ENCODE peak calls at places on chromosomes 3 and 15, in four cellular contexts. F is right atrium auricular region, W is left ventricle myocardium inferior, Z is ovary. J is an unnamed sample.

GRCh38 chr3:115348951-115349745 is 202.1 kb upstream of the ZBTB20 start:
- DNase-seq in F (no peak), W (no peak), Z (no peak), J (no peak)

GRCh38 chr15:44735482-44736260 is 657 bp upstream of the TRIM69 start:
- DNase-seq in F (peak), W (peak), Z (peak), J (peak)

GRCh38 chr15:67835349-67836133 is 4.3 kb downstream of the RNU6-1 start:
- DNase-seq in F (no peak), W (no peak), Z (no peak), J (no peak)

GRCh38 chr3:128784228-128784627 is 58.2 kb downstream of the RAB7A start:
- DNase-seq in F (no peak), W (peak), Z (no peak), J (peak)

GRCh38 chr3:69086133-69086722 is 1.5 kb downstream of the ARL6IP5 start:
- DNase-seq in F (peak), W (peak), Z (peak), J (peak)

GRCh38 chr3:150401285-150401684 is 6.8 kb upstream of the TSC22D2 start:
- DNase-seq in F (no peak), W (no peak), Z (no peak), J (no peak)

GRCh38 chr3:129942296-129942695 is 32.2 kb upstream of the TRH start:
- DNase-seq in F (peak), W (peak), Z (peak), J (peak)

GRCh38 chr3:49674491-49674983 is 386 bp downstream of the APEH start:
- DNase-seq in F (no peak), W (no peak), Z (peak), J (no peak)

GRCh38 chr3:127368186-127369032 is 80.6 kb upstream of the PRR20G start:
- DNase-seq in F (no peak), W (no peak), Z (no peak), J (no peak)

GRCh38 chr3:8239718-8240698 is 261.6 kb upstream of the LMCD1 start:
- DNase-seq in F (no peak), W (no peak), Z (no peak), J (no peak)

DNA sequence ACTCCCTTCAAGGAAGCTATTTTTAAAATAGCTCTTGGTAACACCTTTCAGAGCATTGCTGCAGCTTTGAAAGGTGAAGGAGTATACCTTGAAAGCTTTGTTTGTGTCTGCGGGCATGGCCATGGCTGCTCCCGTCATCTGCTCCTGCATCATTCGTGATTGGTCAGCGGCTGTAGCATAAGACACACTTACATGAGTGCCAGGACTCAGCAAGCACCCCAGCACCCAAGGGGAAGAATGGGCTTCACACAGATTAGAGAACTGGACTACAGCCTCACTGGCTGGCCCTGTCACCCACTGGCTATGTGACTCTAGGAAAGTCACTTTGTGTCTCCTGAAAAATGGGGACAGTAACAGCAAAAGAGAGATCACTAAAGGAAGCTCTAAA is 17.0 kb downstream of the EMC3 start:
- DNase-seq in F (no peak), W (no peak), Z (no peak), J (no peak)
- TF ChIP-seq CTCF in F (no peak), W (no peak), Z (no peak), J (no peak)

DNA sequence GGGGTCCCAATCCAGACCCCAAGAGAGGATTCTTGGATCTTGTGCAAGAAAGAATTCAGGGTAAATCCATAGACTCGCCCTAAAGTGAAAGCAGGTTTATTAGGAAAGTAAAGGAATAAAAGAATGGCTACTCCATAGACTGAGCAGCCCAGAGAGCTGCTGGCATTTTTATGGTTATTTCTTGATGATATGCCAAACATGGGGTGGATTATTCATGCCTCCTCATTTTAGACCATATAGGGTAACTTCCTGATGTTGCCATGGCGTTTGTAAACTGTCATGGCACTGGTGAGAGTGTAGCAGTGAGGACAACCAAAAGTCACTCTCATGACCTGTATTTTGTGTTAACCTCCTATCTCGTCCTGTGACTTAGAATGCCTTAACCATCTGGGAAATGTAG is 142.2 kb downstream of the DOCK3 start:
- DNase-seq in F (no peak), W (no peak), Z (no peak), J (no peak)
- H3K27ac ChIP-seq in F (no peak), W (no peak), Z (no peak), J (no peak)

DNA sequence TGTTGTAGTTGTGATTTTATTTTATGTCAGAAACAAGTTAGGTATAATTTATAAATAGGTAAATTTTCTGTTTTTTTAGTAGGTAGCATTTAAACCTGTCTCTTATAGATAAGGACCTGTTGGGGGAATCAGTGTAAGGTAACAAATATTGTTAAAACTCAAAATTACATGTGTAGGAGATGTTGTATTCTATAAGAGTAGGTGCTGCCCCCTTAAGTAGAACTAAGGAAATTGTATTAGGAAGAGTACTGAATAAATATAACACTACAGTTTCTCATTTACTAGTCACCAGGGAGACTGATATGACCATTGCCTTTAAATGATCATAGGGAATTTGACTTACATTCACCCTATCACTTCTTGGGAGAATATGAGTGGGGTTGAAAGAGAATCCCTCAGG is 31.2 kb downstream of the SLC25A36 start:
- DNase-seq in F (no peak), W (no peak), Z (no peak), J (no peak)
- TF ChIP-seq CTCF in F (peak), W (peak), Z (no peak), J (no peak)

DNA sequence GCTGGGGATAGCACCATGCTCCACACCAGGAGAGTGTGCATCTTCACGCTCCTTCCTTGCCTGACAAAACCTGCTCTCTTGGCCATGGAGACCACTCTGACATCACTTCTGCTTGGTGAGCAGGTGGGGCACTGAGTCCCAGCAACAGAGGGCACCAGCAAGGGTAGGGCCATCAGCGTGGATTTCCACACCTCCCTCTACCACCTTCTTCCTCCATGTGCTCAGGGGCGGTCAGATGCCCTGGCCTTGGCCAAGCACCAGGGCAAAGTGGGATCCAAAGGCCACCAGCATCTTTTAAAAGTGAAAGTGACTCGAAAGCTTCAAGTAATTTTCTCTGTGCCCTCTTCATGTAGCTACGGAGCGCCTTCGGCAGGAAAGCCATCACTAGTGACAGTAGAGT is 58.1 kb downstream of the CHSY1 start:
- DNase-seq in F (no peak), W (no peak), Z (no peak), J (no peak)
- H3K27ac ChIP-seq in F (peak), W (peak), Z (peak), J (peak)

J was measured in gastrocnemius medialis.